ENCODE peak calls at places on chromosomes 4 and X, in four cellular contexts. N is cardiac muscle cell, T is lung, B is brain microvascular endothelial cell. C is an unnamed sample.

GRCh38 chr4:74311696-74312313 is 3.5 kb downstream of the EPGN start:
- DNase-seq in N (peak), T (no peak), B (peak), C (no peak)

GRCh38 chrX:480861-481417 is 94.2 kb upstream of the PPP2R3B start:
- DNase-seq in N (no peak), T (no peak), B (no peak), C (no peak)

GRCh38 chr4:83062748-83063147 is 27.8 kb downstream of the COPS4 start:
- DNase-seq in N (no peak), T (no peak), B (no peak), C (no peak)

GRCh38 chr4:156799121-156799589 is 172.4 kb downstream of the PDGFC start:
- DNase-seq in N (no peak), T (no peak), B (no peak), C (no peak)

GRCh38 chr4:112515278-112516075 is 503 bp downstream of the NEUROG2 start:
- DNase-seq in N (peak), T (no peak), B (peak), C (no peak)

GRCh38 chr4:158255727-158256324 is 45.5 kb downstream of the TMEM144 start:
- DNase-seq in N (peak), T (no peak), B (peak), C (no peak)

GRCh38 chr4:1534876-1535526 is 128.8 kb upstream of the NKX1-1 start:
- DNase-seq in N (no peak), T (no peak), B (no peak), C (peak)

GRCh38 chr4:137664055-137664405 is 131.7 kb upstream of the PCDH18 start:
- DNase-seq in N (no peak), T (no peak), B (peak), C (no peak)

GRCh38 chr4:65502151-65502691 is 168.1 kb downstream of the EPHA5 start:
- DNase-seq in N (no peak), T (no peak), B (peak), C (no peak)

GRCh38 chr4:25815586-25815985 is 47.2 kb downstream of the SEL1L3 start:
- DNase-seq in N (no peak), T (no peak), B (peak), C (no peak)

GRCh38 chrX:22345884-22346283 is 73.2 kb downstream of the CBLL2 start:
- DNase-seq in N (no peak), T (no peak), B (no peak), C (no peak)

DNA sequence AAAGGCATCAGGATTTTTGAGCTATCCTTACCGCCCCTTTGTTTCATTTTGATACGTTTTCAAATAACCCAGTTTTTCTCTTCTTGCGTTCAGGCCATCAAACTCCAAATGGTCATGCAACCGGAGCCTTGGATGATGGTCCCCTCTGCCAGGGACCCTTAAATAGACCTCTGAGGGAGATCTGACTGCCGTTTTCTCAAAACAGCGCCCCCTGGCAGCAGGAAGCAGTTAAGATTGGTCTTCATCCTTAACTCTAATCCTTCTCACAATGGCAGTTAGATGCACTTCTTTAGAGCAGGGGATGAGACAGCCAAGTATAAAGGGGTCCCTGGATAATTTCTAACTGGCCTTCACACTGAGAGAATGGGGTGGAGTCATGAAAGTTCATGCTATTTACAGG is 525.0 kb upstream of the SPANXN1 start:
- DNase-seq in N (no peak), T (no peak), B (no peak), C (no peak)
- TF ChIP-seq CTCF in N (no peak), T (no peak), B (peak), C (no peak)

GRCh38 chr4:177499537-177499936 is 57.3 kb upstream of the AGA start:
- DNase-seq in N (no peak), T (no peak), B (no peak), C (no peak)

GRCh38 chr4:177509346-177509745 is 67.1 kb upstream of the AGA start:
- DNase-seq in N (no peak), T (no peak), B (no peak), C (no peak)

GRCh38 chr4:177508662-177509061 is 66.4 kb upstream of the AGA start:
- DNase-seq in N (no peak), T (no peak), B (no peak), C (no peak)

DNA sequence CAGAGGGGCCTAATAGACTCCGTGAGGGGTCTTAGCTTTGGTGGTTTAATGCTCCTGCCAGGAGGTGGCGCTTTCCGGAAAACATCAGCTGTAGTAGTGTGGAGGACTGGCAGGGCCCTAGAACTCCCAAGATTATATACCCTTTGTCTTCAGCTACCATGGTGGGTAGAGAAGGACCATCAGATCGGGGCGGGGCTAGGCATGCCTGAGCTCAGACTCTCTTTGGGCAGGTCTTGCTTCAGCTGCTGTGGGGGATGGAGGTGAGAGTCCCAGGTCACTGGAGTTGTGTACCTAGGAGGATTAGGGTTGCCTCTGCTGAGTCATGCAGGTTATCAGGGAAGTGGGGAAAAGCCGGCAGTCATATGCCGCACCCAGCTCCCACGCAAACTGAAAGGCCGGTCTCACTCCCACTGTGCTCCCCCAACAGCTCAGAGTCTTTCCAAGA is 63.0 kb upstream of the AGA start:
- DNase-seq in N (no peak), T (no peak), B (no peak), C (no peak)
- H3K27ac ChIP-seq in N (no peak), T (no peak), B (no peak), C (no peak)

GRCh38 chr4:113604955-113605354 is 156.6 kb downstream of the CAMK2D start:
- DNase-seq in N (no peak), T (no peak), B (peak), C (no peak)
- TF ChIP-seq CTCF in N (no peak), T (no peak), B (no peak), C (no peak)

GRCh38 chr4:39626913-39627312 is 11.8 kb downstream of the SMIM14 start:
- DNase-seq in N (no peak), T (no peak), B (no peak), C (no peak)
- H3K27ac ChIP-seq in N (no peak), T (no peak), B (no peak), C (no peak)

DNA sequence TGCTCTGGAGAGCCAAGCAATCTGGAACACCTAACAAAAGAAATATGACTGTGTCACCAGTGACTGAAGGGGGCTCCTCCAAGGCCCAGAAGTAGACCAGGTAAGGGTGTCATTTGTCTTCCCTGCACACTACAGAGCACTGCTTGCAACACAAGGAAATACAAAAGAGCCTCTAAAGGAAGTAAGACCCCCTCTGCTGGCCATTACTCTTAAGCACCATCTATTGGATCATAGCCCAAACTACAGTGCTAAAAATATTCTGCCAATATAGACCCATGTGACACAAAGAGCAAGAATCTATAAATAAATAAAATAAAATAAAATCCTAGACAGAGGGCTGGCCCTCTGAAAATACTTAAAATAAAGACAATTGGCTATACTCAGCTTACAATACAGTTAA is 528.7 kb downstream of the TMA16 start:
- DNase-seq in N (no peak), T (no peak), B (no peak), C (no peak)
- TF ChIP-seq CTCF in N (no peak), T (no peak), B (peak), C (no peak)